ENCODE peak calls at places on chromosomes 16 and 17, in six cellular contexts. J, U, R, Q, G and K are unnamed samples.

GRCh38 chr17:16129441-16129840 is 85.9 kb downstream of the NCOR1 start:
- DNase-seq in Q (no peak), U (no peak), G (no peak), R (no peak), J (no peak), K (no peak)

GRCh38 chr16:11857161-11857560 is 5.8 kb upstream of the RSL1D1 start:
- DNase-seq in J (no peak), G (no peak), U (no peak), Q (no peak), R (no peak), K (no peak)

GRCh38 chr17:46771601-46772012 is 46.9 kb downstream of the WNT3 start:
- DNase-seq in R (peak), Q (no peak), G (no peak), U (peak), J (no peak), K (no peak)

GRCh38 chr16:74901606-74902005 is 83.3 kb downstream of the WDR59 start:
- DNase-seq in Q (no peak), G (no peak), R (no peak), U (no peak), J (no peak), K (no peak)

GRCh38 chr16:16033208-16033717 is 83.8 kb downstream of the ABCC1 start:
- DNase-seq in G (no peak), J (no peak), R (no peak), U (no peak), Q (no peak), K (no peak)

GRCh38 chr17:76736349-76737081 is 616 bp downstream of the SRSF2 start:
- DNase-seq in R (peak), G (no peak), U (peak), Q (no peak), J (no peak), K (peak)

GRCh38 chr16:14291941-14292825 is 221.1 kb downstream of the MRTFB start:
- DNase-seq in U (no peak), Q (no peak), J (no peak), G (no peak), R (no peak), K (no peak)

GRCh38 chr17:57677301-57677700 is 67.8 kb downstream of the CCDC182 start:
- DNase-seq in R (no peak), G (no peak), U (no peak), J (no peak), Q (no peak), K (no peak)

GRCh38 chr17:10737168-10737622 is 7.4 kb upstream of the TMEM220 start:
- DNase-seq in J (peak), R (peak), G (no peak), U (peak), Q (no peak), K (peak)

GRCh38 chr16:86479419-86479818 is 30.9 kb upstream of the FOXF1 start:
- DNase-seq in G (no peak), Q (no peak), U (no peak), R (no peak), J (no peak), K (no peak)

GRCh38 chr16:81263470-81264200 is 25.1 kb downstream of the BCO1 start:
- DNase-seq in U (no peak), R (no peak), G (no peak), Q (no peak), J (no peak), K (no peak)
- TF ChIP-seq CTCF in U (no peak), R (no peak), G (no peak), Q (peak), J (peak), K (peak)

DNA sequence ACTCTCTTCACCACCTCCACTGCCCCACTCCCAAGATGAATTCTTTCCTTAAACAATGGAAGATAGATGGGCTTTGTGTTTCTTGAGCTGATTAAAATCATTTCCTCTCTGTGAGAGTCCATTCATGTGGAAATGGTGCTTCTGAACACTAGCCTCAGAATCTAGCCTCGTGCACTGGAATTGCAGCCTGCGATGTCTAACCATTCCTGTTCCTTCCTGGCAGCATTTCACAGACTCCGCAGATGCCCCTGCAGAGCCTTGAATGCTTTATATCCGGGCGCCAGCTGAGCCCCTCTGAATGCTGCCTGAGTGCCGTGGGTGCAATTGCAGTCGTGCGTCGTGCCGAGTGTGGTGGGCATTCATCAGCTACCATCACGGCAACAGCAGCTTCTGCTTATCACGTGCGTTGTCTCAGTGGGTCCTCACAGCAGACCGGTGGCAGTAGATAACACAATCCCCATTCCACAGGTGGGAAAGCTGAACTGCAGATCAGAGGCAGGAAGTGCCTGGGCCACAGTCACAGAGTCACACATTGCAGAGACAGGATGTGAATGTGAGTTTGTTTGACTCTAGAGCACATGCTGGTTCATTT is 172.8 kb upstream of the WSCD1 start:
- DNase-seq in R (no peak), G (no peak), Q (no peak), J (no peak), U (no peak), K (no peak)
- TF ChIP-seq CTCF in R (no peak), G (no peak), Q (no peak), J (no peak), U (no peak), K (no peak)

GRCh38 chr16:27361987-27362386 is 40.0 kb upstream of the IL21R start:
- DNase-seq in Q (no peak), U (no peak), G (no peak), R (no peak), J (no peak), K (no peak)

GRCh38 chr16:27363797-27364196 is 38.2 kb upstream of the IL21R start:
- DNase-seq in R (peak), U (no peak), G (no peak), J (no peak), Q (no peak), K (no peak)

GRCh38 chr16:27364493-27365141 is 37.4 kb upstream of the IL21R start:
- DNase-seq in R (peak), G (no peak), U (no peak), Q (no peak), J (no peak), K (no peak)

GRCh38 chr16:27362570-27363245 is 39.3 kb upstream of the IL21R start:
- DNase-seq in G (no peak), Q (no peak), R (no peak), J (no peak), U (no peak), K (no peak)

GRCh38 chr16:27363246-27363632 is 38.7 kb upstream of the IL21R start:
- DNase-seq in Q (no peak), G (no peak), J (no peak), U (no peak), R (no peak), K (no peak)
- TF ChIP-seq CTCF in Q (no peak), G (no peak), J (peak), U (no peak), R (no peak), K (no peak)

DNA sequence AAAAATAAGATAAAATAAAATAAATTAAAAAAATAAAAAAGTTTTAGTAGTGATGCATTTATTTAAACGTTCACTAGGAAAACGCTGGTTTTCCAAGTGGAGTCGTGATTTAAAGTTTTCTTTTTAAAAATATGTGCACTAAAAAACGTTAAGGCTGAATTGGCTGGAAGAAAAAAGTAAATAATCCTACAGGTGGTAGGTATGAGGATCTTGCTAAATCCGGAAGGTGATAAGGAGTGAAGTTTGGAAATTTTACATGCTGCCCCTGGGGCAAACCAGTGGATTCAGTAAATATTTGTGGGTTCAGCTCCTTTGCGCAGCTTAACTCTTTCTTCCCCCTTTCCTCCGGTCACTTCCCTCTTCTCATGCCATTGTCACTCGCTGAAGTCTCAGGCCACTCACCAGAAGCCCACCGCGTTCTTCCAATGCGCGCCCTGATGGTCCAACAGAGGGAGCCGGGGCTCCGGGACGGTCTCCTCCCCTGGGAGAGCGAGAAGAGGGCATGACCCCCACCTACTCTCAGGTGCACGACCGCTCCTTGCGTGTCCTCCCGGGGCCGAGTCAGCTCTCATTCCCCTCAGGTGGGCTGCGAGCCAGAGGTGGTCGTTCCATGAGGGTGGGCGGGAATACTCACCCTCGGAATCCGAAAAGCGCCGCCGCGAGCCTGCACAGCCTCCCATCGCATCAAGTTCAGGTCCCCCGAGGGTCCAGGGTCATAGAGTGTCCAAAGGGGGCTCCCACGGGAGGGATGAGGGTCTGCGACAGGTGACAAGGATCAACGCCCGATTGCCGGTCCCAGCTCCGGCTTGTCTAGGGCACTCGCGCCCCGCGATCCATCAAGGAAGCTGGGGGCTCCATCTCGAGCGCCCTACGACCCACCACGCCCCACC is 549 bp downstream of the CLN3 start:
- DNase-seq in G (no peak), R (peak), J (no peak), Q (no peak), U (peak), K (peak)
- TF ChIP-seq CTCF in G (peak), R (no peak), J (peak), Q (peak), U (no peak), K (peak)

GRCh38 chr17:81119223-81120148 is 45.8 kb upstream of the PVALEF start:
- DNase-seq in R (peak), Q (peak), U (peak), J (peak), G (peak), K (peak)
- TF ChIP-seq CTCF in R (no peak), Q (no peak), U (peak), J (no peak), G (no peak), K (no peak)

GRCh38 chr16:2005646-2006045 is 4.0 kb downstream of the ZNF598 start:
- DNase-seq in Q (no peak), G (no peak), J (no peak), R (peak), U (no peak), K (no peak)
- TF ChIP-seq CTCF in Q (no peak), G (no peak), J (no peak), R (no peak), U (no peak), K (no peak)

GRCh38 chr16:30609928-30610839 is at the start of gene ZNF689:
- DNase-seq in J (peak), R (peak), Q (peak), U (peak), G (peak), K (peak)
- TF ChIP-seq CTCF in J (no peak), R (no peak), Q (no peak), U (no peak), G (no peak), K (no peak)

DNA sequence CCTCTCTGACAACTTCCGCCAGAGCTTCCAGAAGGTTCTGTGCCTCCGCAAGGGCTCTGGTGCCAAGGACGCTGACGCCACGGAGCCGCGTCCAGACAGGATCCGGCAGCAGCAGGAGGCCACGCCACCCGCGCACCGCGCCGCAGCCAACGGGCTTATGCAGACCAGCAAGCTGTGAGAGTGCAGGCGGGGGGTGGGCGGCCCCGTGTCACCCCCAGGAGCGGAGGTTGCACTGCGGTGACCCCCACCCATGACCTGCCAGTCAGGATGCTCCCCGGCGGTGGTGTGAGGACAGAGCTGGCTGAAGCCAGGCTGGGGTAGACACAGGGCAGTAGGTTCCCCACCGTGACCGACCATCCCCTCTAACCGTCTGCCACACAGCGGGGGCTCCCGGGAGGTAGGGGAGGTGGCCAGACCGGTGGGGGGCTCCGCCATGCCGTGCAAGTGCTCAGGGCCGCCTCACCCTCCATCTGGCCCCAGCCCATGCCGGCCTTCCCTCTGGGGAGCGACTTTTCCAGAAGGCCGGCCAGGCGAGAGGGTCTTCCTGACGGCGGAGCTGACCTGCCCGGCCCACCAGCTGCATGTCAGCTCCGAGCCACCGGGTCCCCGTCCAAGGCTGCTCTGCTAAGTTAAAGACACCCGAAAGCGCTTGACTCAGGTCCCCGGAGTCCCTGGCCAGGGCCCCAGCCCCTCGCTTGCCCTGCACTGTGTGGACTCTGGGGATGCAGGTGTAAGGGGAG is 7.4 kb downstream of the SSTR5 start:
- DNase-seq in G (no peak), U (no peak), R (no peak), Q (no peak), J (no peak), K (no peak)
- TF ChIP-seq CTCF in G (no peak), U (no peak), R (no peak), Q (no peak), J (no peak), K (no peak)